ENCODE peak calls at places on chromosomes 5 and 9, in eight cellular contexts. S is hypothalamus; X is neural progenitor cell; N is T-cell; L is naive thymus-derived CD8-positive, alpha-beta T cell; M is T-helper 9 cell; B is stimulated activated CD4-positive, alpha-beta T cell treated with anti-CD3 and anti-CD28 coated beads, Interleukin-2, amount 100 ng/mL, for 48 hours; E is HCT116. P is an unnamed sample.

GRCh38 chr5:112473989-112474388 is 54.9 kb upstream of the EPB41L4A start:
- DNase-seq in S (no peak), X (no peak), N (no peak), L (no peak), M (no peak), B (no peak), E (no peak), P (no peak)

GRCh38 chr9:131799177-131799823 is 59.4 kb upstream of the RAPGEF1 start:
- DNase-seq in S (no peak), X (peak; percentile 92), N (peak; percentile 51), L (peak; percentile 38), M (peak; percentile 53), B (peak; percentile 45), E (peak; percentile 10), P (peak; percentile 17)

GRCh38 chr5:67364381-67364970 is 167.9 kb upstream of the CD180 start:
- DNase-seq in S (no peak), X (no peak), N (no peak), L (no peak), M (no peak), B (no peak), E (no peak), P (no peak)

GRCh38 chr9:6272229-6272597 is 56.0 kb upstream of the TPD52L3 start:
- DNase-seq in S (no peak), X (peak; percentile 10), N (no peak), L (no peak), M (no peak), B (no peak), E (no peak), P (no peak)

GRCh38 chr5:149043641-149044040 is 19.2 kb downstream of the SH3TC2 start:
- DNase-seq in S (no peak), X (no peak), N (no peak), L (no peak), M (no peak), B (no peak), E (no peak), P (no peak)

GRCh38 chr5:56669534-56670483 is 145.5 kb upstream of the MAP3K1 start:
- DNase-seq in S (no peak), X (no peak), N (peak; percentile 31), L (peak; percentile 9), M (peak; percentile 4), B (peak; percentile 21), E (no peak), P (peak; percentile 23)

GRCh38 chr9:69502671-69503301 is 169.4 kb downstream of the APBA1 start:
- DNase-seq in S (no peak), X (no peak), N (no peak), L (no peak), M (no peak), B (no peak), E (no peak), P (no peak)

GRCh38 chr9:5749306-5749705 is 83.6 kb downstream of the ERMP1 start:
- DNase-seq in S (no peak), X (no peak), N (no peak), L (no peak), M (no peak), B (no peak), E (no peak), P (no peak)

GRCh38 chr5:166517976-166518375 is 1773.5 kb upstream of the WWC1 start:
- DNase-seq in S (no peak), X (no peak), N (no peak), L (no peak), M (no peak), B (no peak), E (no peak), P (no peak)

GRCh38 chr5:103243665-103244064 is 14.9 kb upstream of the MACIR start:
- DNase-seq in S (no peak), X (no peak), N (no peak), L (no peak), M (no peak), B (no peak), E (no peak), P (no peak)

GRCh38 chr5:17336054-17336453 is 118.6 kb downstream of the BASP1 start:
- DNase-seq in S (no peak), X (no peak), N (no peak), L (no peak), M (no peak), B (no peak), E (no peak), P (no peak)

P was measured in central memory CD4-positive, alpha-beta T cell.